ENCODE peak calls at places on chromosomes 11 and 22, in four cellular contexts. S is H9, M is SK-N-DZ, L is astrocyte of the spinal cord. R is an unnamed sample.

GRCh38 chr11:109338131-109338530 is 83.9 kb upstream of the C11orf87 start:
- DNase-seq in S (no peak), L (peak), M (no peak), R (no peak)

GRCh38 chr22:28279888-28280287 is 360.8 kb upstream of the PITPNB start:
- DNase-seq in S (no peak), M (no peak), L (no peak), R (no peak)

GRCh38 chr22:43273902-43274484 is 69.2 kb downstream of the SCUBE1 start:
- DNase-seq in S (peak), M (peak), L (peak), R (peak)

GRCh38 chr22:35914665-35915476 is 113.8 kb downstream of the RBFOX2 start:
- DNase-seq in M (peak), S (peak), L (peak), R (peak)

GRCh38 chr11:130999086-130999485 is 82.8 kb upstream of the SNX19 start:
- DNase-seq in S (no peak), L (peak), M (no peak), R (no peak)

GRCh38 chr22:49218142-49218541 is 609.5 kb downstream of the BRD1 start:
- DNase-seq in M (no peak), L (no peak), S (peak), R (peak)

GRCh38 chr11:34250732-34251639 is 106.8 kb downstream of the ABTB2 start:
- DNase-seq in S (peak), L (no peak), M (no peak), R (peak)

GRCh38 chr11:111565111-111565720 is 24.7 kb downstream of the LAYN start:
- DNase-seq in L (peak), M (peak), S (peak), R (peak)

GRCh38 chr11:64686466-64687175 is 36.4 kb downstream of the NRXN2 start:
- DNase-seq in L (no peak), M (no peak), S (no peak), R (no peak)

GRCh38 chr11:120208012-120208441 is 2.8 kb upstream of the OAF start:
- DNase-seq in L (no peak), S (no peak), M (no peak), R (no peak)

GRCh38 chr22:37777122-37777687 is 30.5 kb upstream of the GCAT start:
- DNase-seq in S (no peak), L (peak), M (no peak), R (no peak)

GRCh38 chr11:87265132-87265531 is 227.4 kb downstream of the TMEM135 start:
- DNase-seq in L (peak), M (no peak), S (no peak), R (no peak)

GRCh38 chr11:85822814-85823213 is 11.9 kb upstream of the SYTL2 start:
- DNase-seq in M (no peak), S (no peak), L (peak), R (no peak)

GRCh38 chr11:62370743-62371440 is 33.6 kb downstream of the ASRGL1 start:
- DNase-seq in M (no peak), L (no peak), S (peak), R (peak)

GRCh38 chr11:77557553-77557952 is 32.2 kb upstream of the AQP11 start:
- DNase-seq in M (peak), S (peak), L (peak), R (peak)

GRCh38 chr11:90874281-90874680 is 651.4 kb upstream of the CHORDC1 start:
- DNase-seq in L (no peak), M (no peak), S (no peak), R (no peak)

GRCh38 chr11:26964335-26964734 is 29.6 kb upstream of the FIBIN start:
- DNase-seq in L (no peak), M (no peak), S (no peak), R (no peak)

GRCh38 chr11:86204356-86204755 is 40.2 kb upstream of the EED start:
- DNase-seq in M (no peak), S (no peak), L (no peak), R (no peak)

GRCh38 chr11:17579451-17579850 is 32.4 kb downstream of the OTOG start:
- DNase-seq in M (no peak), S (peak), L (no peak), R (no peak)

GRCh38 chr11:96134622-96135021 is 208.4 kb downstream of the MAML2 start:
- DNase-seq in L (no peak), S (no peak), M (no peak), R (no peak)

GRCh38 chr22:37032535-37033460 is 13.3 kb downstream of the MPST start:
- DNase-seq in L (peak), S (no peak), M (no peak), R (peak)

GRCh38 chr11:18010977-18011586 is 1.8 kb downstream of the SERGEF start:
- DNase-seq in M (peak), S (no peak), L (no peak), R (no peak)

GRCh38 chr11:114892381-114893197 is 214.3 kb downstream of the NXPE2 start:
- DNase-seq in L (no peak), M (no peak), S (no peak), R (peak)

GRCh38 chr11:85164743-85165142 is 462.4 kb downstream of the DLG2 start:
- DNase-seq in S (no peak), M (no peak), L (no peak), R (no peak)

GRCh38 chr11:45333023-45333422 is 46.9 kb upstream of the SYT13 start:
- DNase-seq in L (no peak), M (no peak), S (no peak), R (no peak)

GRCh38 chr11:10680956-10681487 is 12.5 kb downstream of the IRAG1 start:
- DNase-seq in M (no peak), L (no peak), S (no peak), R (no peak)

GRCh38 chr22:36636916-36637315 is 66.6 kb downstream of the CACNG2 start:
- DNase-seq in S (peak), M (no peak), L (no peak), R (peak)

GRCh38 chr11:22389526-22390282 is 51.5 kb downstream of the SLC17A6 start:
- DNase-seq in S (no peak), M (no peak), L (no peak), R (no peak)

GRCh38 chr11:68994161-68994890 is 13.5 kb upstream of the MRGPRD start:
- DNase-seq in S (no peak), L (no peak), M (no peak), R (peak)

GRCh38 chr11:9740202-9740881 is 76.5 kb downstream of the SWAP70 start:
- DNase-seq in M (no peak), L (no peak), S (no peak), R (no peak)

GRCh38 chr22:47686594-47687363 is 924.3 kb downstream of the TBC1D22A start:
- DNase-seq in M (no peak), S (no peak), L (no peak), R (peak)

GRCh38 chr11:34758262-34758661 is 137.4 kb downstream of the EHF start:
- DNase-seq in M (peak), S (no peak), L (no peak), R (no peak)

GRCh38 chr11:119728651-119729580 is at the start of gene NECTIN1:
- DNase-seq in L (peak), M (peak), S (peak), R (peak)

GRCh38 chr22:17411213-17411612 is 42.0 kb downstream of the CECR2 start:
- DNase-seq in M (no peak), S (no peak), L (no peak), R (no peak)